ENCODE peak calls at places on chromosomes 6 and 20, in five cellular contexts. L, K, V, X and A are unnamed samples.

GRCh38 chr6:90167514-90168379 is 128.9 kb downstream of the BACH2 start:
- DNase-seq in L (no peak), K (no peak), V (no peak), X (no peak), A (no peak)

GRCh38 chr20:49993301-49993751 is 10.5 kb downstream of the SNAI1 start:
- DNase-seq in L (no peak), K (no peak), V (no peak), X (no peak), A (no peak)

GRCh38 chr6:57040011-57040410 is 6.5 kb upstream of the KIAA1586 start:
- DNase-seq in L (no peak), K (no peak), V (no peak), X (no peak), A (no peak)

GRCh38 chr20:20038586-20038985 is 13.7 kb downstream of the CRNKL1 start:
- DNase-seq in L (no peak), K (no peak), V (no peak), X (no peak), A (no peak)

GRCh38 chr20:25039697-25040437 is 18.1 kb downstream of the ACSS1 start:
- DNase-seq in L (peak), K (peak), V (no peak), X (peak), A (peak)

GRCh38 chr20:50269111-50270033 is 78.7 kb downstream of the CEBPB start:
- DNase-seq in L (no peak), K (no peak), V (no peak), X (no peak), A (no peak)

GRCh38 chr6:149480502-149481280 is 4.1 kb downstream of the ZC3H12D start:
- DNase-seq in L (no peak), K (no peak), V (peak), X (no peak), A (no peak)

GRCh38 chr6:97292671-97293070 is 9.7 kb upstream of the MMS22L start:
- DNase-seq in L (peak), K (no peak), V (no peak), X (no peak), A (no peak)

GRCh38 chr6:69775450-69775849 is 21.4 kb downstream of the LMBRD1 start:
- DNase-seq in L (no peak), K (no peak), V (no peak), X (no peak), A (no peak)

GRCh38 chr20:58688838-58689237 is 3.8 kb upstream of the NPEPL1 start:
- DNase-seq in L (no peak), K (no peak), V (no peak), X (no peak), A (no peak)

GRCh38 chr20:37564388-37565133 is 36.9 kb upstream of the BLCAP start:
- DNase-seq in L (no peak), K (peak), V (no peak), X (peak), A (no peak)

GRCh38 chr20:39458452-39458851 is 496.3 kb downstream of the DHX35 start:
- DNase-seq in L (no peak), K (no peak), V (no peak), X (no peak), A (no peak)

GRCh38 chr6:3773696-3774298 is 22.3 kb upstream of the PXDC1 start:
- DNase-seq in L (no peak), K (no peak), V (no peak), X (peak), A (no peak)

GRCh38 chr20:21437248-21437647 is 39.9 kb upstream of the NKX2-4 start:
- DNase-seq in L (no peak), K (no peak), V (no peak), X (no peak), A (no peak)

GRCh38 chr20:14817121-14817520 is 479.7 kb upstream of the FLRT3 start:
- DNase-seq in L (no peak), K (no peak), V (no peak), X (no peak), A (no peak)

GRCh38 chr6:22003219-22003779 is 293.5 kb downstream of the PRL start:
- DNase-seq in L (no peak), K (no peak), V (no peak), X (no peak), A (no peak)

GRCh38 chr6:47654255-47654654 is 44.1 kb upstream of the ADGRF4 start:
- DNase-seq in L (no peak), K (no peak), V (no peak), X (no peak), A (no peak)

GRCh38 chr6:115882174-115882573 is 178.5 kb downstream of the FRK start:
- DNase-seq in L (no peak), K (no peak), V (no peak), X (no peak), A (no peak)

GRCh38 chr6:80214436-80215022 is 108.1 kb downstream of the BCKDHB start:
- DNase-seq in L (peak), K (peak), V (no peak), X (no peak), A (no peak)

GRCh38 chr6:125918230-125918629 is 38.3 kb upstream of the HINT3 start:
- DNase-seq in L (no peak), K (no peak), V (no peak), X (no peak), A (no peak)

GRCh38 chr6:116444092-116444491 is 17.1 kb upstream of the CALHM6 start:
- DNase-seq in L (no peak), K (no peak), V (no peak), X (no peak), A (no peak)

GRCh38 chr6:144602523-144603180 is 317.5 kb downstream of the UTRN start:
- DNase-seq in L (no peak), K (no peak), V (no peak), X (no peak), A (no peak)

GRCh38 chr6:144612811-144613210 is 327.7 kb downstream of the UTRN start:
- DNase-seq in L (no peak), K (no peak), V (no peak), X (no peak), A (no peak)

GRCh38 chr6:144613859-144614258 is 328.7 kb downstream of the UTRN start:
- DNase-seq in L (no peak), K (no peak), V (no peak), X (no peak), A (no peak)

GRCh38 chr6:144606041-144606440 is 320.9 kb downstream of the UTRN start:
- DNase-seq in L (no peak), K (no peak), V (no peak), X (no peak), A (no peak)

DNA sequence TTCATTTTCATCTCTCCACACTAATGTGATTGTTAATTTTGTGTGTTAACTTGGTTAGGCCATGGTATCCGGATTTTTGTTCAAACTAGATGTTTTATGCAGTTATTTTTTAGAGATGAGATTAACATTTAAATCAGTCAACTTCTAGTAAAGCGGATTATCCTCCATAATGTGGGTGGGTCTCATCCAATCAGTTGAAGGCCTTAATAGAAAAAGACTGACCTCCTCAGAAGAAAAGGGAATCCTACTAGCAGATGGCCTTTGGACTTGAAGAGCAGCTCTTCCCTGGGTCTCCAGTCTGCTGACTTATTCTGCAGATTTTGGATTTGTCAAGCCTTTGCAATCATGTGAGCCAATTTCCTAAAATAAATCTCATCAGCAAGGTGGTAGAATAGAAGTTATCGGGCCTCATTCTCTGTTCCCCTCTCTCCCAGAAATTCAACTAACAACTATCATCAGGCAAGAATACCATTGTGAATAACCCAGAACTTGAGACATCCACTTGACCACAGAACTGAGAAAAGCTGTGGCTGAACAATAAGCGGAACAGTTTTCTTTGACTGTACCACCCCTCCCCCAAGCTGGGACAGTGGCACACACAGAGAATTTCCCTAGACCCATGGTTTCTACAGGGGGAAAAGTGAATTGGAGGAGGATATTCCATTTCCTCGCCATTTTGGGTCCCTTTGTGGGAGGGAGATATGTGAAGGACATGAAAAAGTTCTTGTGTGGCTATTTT is 323.0 kb downstream of the UTRN start:
- DNase-seq in L (no peak), K (no peak), V (no peak), X (no peak), A (no peak)
- H3K4me3 ChIP-seq in L (no peak), K (no peak), V (no peak), X (no peak), A (no peak)

GRCh38 chr6:130932956-130933355 is 105.8 kb downstream of the SMLR1 start:
- DNase-seq in L (no peak), K (no peak), V (no peak), X (no peak), A (no peak)

GRCh38 chr6:130933712-130934200 is 106.5 kb downstream of the SMLR1 start:
- DNase-seq in L (no peak), K (no peak), V (no peak), X (no peak), A (no peak)

GRCh38 chr6:130931683-130932082 is 104.5 kb downstream of the SMLR1 start:
- DNase-seq in L (no peak), K (no peak), V (no peak), X (no peak), A (no peak)

GRCh38 chr6:130934848-130935585 is 107.8 kb downstream of the SMLR1 start:
- DNase-seq in L (no peak), K (no peak), V (no peak), X (no peak), A (no peak)

DNA sequence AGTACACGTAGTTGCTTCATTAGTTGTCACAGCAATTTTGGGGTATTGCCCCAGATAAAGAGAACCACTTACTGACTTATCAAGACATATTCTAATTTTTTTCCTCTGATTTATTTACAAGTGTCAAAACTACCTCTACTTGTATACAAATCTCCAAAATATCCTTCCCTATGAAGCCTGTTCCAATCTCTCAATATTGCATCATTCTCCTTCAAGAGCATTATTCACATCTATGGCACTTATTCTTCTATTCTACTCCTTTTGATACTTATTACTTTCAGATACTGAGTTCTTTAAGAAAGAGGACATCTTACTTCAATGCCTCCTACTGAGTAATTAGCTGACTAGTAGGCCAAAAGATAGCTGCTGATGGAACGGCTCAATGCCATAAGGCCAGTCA is 105.2 kb downstream of the SMLR1 start:
- DNase-seq in L (no peak), K (no peak), V (no peak), X (no peak), A (no peak)
- H3K27ac ChIP-seq in L (no peak), K (peak), V (no peak), X (no peak), A (peak)

GRCh38 chr20:51712501-51713212 is 55.5 kb downstream of the ATP9A start:
- DNase-seq in L (no peak), K (peak), V (no peak), X (no peak), A (no peak)
- TF ChIP-seq CTCF in L (peak), K (peak), V (no peak), X (no peak), A (no peak)

DNA sequence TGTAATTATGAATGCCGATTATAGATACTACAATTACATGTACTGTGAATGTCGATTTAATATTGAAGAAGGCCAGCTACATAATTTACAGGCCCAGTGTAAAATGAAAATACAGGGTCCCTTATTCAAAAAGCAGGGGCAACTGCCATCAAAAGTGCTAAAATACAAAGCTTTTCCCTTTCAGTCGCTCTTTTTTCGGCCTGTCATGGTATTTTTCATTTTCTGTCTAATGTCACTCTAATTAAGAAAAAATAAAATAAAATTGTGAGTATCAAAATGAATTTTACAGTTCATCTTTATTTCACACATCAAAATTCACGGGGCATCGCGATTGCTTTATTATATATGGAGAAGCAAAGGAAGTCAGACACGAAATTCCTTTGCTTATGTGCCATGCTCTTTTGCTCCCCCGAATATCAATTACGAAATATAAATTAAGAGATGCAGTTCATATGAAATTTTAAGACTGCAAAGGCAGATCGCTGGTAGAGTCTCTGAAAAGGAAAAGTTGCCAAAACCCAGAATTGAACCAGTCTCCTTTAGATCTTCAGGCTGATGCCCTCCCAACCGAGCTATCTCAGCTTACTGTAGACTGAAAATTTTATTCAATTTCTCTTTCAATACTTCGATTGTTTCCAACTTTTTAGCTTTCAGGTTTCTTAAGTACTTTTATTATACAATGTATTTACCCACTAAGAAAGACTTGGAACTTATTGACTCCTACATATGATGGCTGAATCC is 197.0 kb downstream of the TRIM27 start:
- DNase-seq in L (no peak), K (no peak), V (no peak), X (no peak), A (no peak)
- H3K4me3 ChIP-seq in L (no peak), K (no peak), V (no peak), X (no peak), A (no peak)

DNA sequence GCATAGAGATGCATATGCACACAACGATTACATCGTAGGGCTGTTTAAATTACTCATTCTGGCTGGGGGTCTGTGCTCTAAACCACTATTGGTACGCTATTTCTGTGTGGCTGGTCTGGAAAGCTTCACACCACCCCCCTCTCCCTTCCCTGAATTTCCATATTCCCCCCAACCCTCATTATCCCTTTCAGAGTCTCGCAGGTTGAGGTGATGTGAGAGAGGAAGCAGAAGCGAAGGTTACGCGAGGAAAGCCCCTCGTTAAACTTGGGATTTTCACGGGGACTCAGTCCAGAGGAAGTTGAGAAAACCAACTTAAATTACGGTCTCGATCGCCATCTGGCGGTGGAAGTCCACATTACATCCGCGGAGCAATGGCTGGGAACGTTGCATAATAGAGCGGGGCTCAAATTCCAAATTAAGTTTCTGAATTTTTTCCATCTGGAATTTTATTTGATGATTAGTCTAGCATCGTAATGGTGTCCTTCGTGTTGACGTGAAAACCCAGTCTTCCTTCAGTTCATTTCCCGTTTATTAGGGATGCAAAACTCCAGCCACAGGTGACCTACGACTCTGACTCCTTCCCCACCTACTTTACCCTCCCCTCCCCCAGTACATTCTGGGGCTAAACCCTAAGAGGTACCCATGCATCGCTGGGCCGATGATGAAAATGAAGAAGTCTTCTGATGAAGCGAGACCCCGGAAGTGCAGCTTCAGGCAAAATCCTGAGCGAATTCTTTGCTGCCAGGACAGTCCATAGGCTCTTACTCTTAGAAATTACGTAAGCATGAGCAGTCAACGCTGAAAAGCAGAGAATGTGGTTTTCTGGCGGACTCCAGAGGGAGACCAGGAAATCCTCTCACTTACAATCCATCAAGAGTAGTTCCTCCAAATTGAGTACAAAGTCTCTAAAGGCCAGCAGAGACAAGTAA is 19.7 kb downstream of the HLA-DOB start:
- DNase-seq in L (no peak), K (peak), V (peak), X (peak), A (no peak)
- H3K27ac ChIP-seq in L (no peak), K (no peak), V (no peak), X (no peak), A (no peak)

DNA sequence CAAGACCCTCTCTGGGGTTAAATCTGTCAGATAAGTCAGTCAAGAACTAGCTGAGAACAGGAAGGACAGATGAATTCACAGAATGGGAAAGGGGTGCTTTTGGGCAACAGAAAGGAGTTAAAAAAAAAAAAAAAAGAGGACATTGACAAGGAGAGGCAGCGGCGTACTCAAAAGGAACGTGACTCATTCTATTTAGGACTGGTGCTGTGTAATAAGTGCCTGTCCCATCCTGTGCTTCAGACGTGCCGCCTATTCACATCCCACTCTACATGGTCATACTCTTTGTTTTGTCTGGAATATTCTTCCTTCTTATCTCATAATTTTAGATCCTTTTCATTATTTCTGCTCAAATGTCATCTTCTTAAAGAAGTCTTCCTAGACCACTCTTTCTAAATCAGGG is 101.1 kb upstream of the EMILIN3 start:
- DNase-seq in L (no peak), K (no peak), V (no peak), X (no peak), A (no peak)
- TF ChIP-seq CTCF in L (no peak), K (no peak), V (no peak), X (no peak), A (no peak)